ENCODE peak calls at places on chromosomes 4 and X, in four cellular contexts. One of them, this sample, is unnamed.

GRCh38 chr4:42570221-42570620 is 86.7 kb downstream of the ATP8A1 start:
- DNase-seq in HCT116: no peak
- DNase-seq in K562: no peak
- DNase-seq in H1: no peak
- DNase-seq in this sample: no peak

GRCh38 chr4:41358626-41359025 is 101.9 kb downstream of the UCHL1 start:
- DNase-seq in H1: no peak
- DNase-seq in HCT116: no peak
- DNase-seq in K562: no peak
- DNase-seq in this sample: no peak

GRCh38 chr4:78565971-78566372 is 14.4 kb downstream of the ANXA3 start:
- DNase-seq in HCT116: peak
- DNase-seq in K562: no peak
- DNase-seq in H1: no peak
- DNase-seq in this sample: peak

GRCh38 chrX:115174548-115174947 is 14.7 kb upstream of the RBMXL3 start:
- DNase-seq in H1: no peak
- DNase-seq in K562: no peak
- DNase-seq in HCT116: no peak
- DNase-seq in this sample: no peak

GRCh38 chr4:82733636-82734035 is 65.0 kb downstream of the SCD5 start:
- DNase-seq in HCT116: no peak
- DNase-seq in K562: no peak
- DNase-seq in H1: no peak
- DNase-seq in this sample: no peak

GRCh38 chr4:15955670-15956069 is 7.3 kb downstream of the FGFBP2 start:
- DNase-seq in K562: no peak
- DNase-seq in H1: no peak
- DNase-seq in HCT116: peak
- DNase-seq in this sample: no peak

GRCh38 chrX:52923781-52924241 is 26.7 kb downstream of the FAM156B start:
- DNase-seq in HCT116: no peak
- DNase-seq in H1: no peak
- DNase-seq in K562: no peak
- DNase-seq in this sample: no peak

GRCh38 chrX:83508526-83509245 is 596 bp downstream of the POU3F4 start:
- DNase-seq in HCT116: no peak
- DNase-seq in K562: no peak
- DNase-seq in H1: peak
- DNase-seq in this sample: no peak

GRCh38 chr4:71713611-71714203 is 70.2 kb downstream of the GC start:
- DNase-seq in HCT116: peak
- DNase-seq in K562: peak
- DNase-seq in H1: no peak
- DNase-seq in this sample: no peak

GRCh38 chr4:40333921-40334352 is 1.2 kb upstream of the CHRNA9 start:
- DNase-seq in HCT116: peak
- DNase-seq in H1: no peak
- DNase-seq in K562: no peak
- DNase-seq in this sample: no peak

GRCh38 chr4:165861378-165861777 is 11.7 kb upstream of the TLL1 start:
- DNase-seq in K562: no peak
- DNase-seq in H1: no peak
- DNase-seq in HCT116: no peak
- DNase-seq in this sample: no peak

GRCh38 chr4:81198151-81198550 is 16.9 kb downstream of the PRKG2 start:
- DNase-seq in H1: no peak
- DNase-seq in HCT116: no peak
- DNase-seq in K562: no peak
- DNase-seq in this sample: peak

GRCh38 chr4:5969336-5969735 is 48.9 kb downstream of the C4orf50 start:
- DNase-seq in HCT116: no peak
- DNase-seq in K562: no peak
- DNase-seq in H1: no peak
- DNase-seq in this sample: no peak
- TF ChIP-seq JUND in HCT116: no peak
- TF ChIP-seq JUND in K562: no peak
- TF ChIP-seq JUND in H1: no peak
- TF ChIP-seq JUND in this sample: no peak

GRCh38 chr4:151933122-151933827 is 172.5 kb upstream of the GATB start:
- DNase-seq in HCT116: no peak
- DNase-seq in K562: no peak
- DNase-seq in H1: peak
- DNase-seq in this sample: no peak
- TF ChIP-seq JUND in HCT116: no peak
- TF ChIP-seq JUND in K562: no peak
- TF ChIP-seq JUND in H1: no peak
- TF ChIP-seq JUND in this sample: no peak

DNA sequence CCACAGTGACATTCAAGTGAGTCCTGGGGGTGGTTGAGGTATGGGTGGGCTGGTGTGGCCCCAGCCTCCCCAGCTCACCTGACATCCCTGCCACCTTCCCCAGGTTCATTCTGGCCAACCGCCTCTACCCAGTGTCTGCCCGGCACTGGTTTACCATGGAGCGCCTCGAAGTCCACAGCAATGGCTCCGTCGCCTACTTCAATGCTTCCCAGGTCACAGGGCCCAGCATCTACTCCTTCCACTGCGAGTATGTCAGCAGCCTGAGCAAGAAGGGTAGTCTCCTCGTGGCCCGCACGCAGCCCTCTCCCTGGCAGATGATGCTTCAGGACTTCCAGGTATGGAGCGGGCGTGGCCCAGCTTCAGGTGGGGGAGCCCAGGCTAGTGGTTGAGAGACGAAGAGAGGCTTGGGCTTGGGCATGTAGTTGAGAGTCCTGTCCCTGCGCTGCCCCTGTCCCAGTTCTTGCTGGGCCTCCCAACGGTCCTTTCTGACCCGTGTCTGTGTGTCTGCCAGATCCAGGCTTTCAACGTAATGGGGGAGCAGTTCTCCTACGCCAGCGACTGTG is 1.7 kb upstream of the GDI1 start:
- DNase-seq in HCT116: no peak
- DNase-seq in K562: no peak
- DNase-seq in H1: no peak
- DNase-seq in this sample: no peak
- TF ChIP-seq JUND in HCT116: no peak
- TF ChIP-seq JUND in K562: no peak
- TF ChIP-seq JUND in H1: no peak
- TF ChIP-seq JUND in this sample: no peak

DNA sequence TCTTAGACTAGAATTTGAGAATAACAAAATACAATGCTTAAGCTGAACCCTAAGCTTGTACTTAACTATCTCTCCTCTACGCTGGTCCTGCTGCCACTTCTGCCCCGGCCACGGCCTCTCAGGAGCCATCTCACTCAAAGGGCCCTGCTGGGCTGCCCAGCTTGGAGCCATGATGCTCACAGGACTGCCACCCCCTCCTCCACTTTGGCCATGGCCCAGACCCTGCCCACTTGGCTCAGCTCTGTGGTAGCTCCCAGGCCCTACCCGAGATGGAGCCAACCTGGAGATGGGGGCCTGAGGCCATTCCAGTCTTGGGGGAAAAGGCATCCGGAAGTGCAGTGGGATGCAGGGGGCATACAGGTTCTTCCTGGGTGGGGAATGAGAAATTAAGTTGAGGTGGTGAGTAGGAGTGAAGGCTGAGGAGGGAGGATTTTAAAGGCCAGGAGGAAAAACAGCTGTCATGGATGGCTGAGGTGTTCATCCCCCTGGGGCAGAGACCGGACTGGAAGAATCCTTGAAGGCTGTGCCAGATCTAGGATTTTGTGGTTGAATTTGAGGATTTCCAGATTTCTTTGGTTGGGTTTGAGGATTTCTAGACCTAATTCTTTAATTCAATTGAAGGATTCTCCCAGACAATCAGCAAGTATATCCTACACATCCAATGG is 824 bp downstream of the SASH3 start:
- DNase-seq in HCT116: no peak
- DNase-seq in K562: no peak
- DNase-seq in H1: no peak
- DNase-seq in this sample: no peak
- TF ChIP-seq JUND in HCT116: no peak
- TF ChIP-seq JUND in K562: no peak
- TF ChIP-seq JUND in H1: no peak
- TF ChIP-seq JUND in this sample: no peak

GRCh38 chr4:90586799-90587198 is 459.6 kb downstream of the CCSER1 start:
- DNase-seq in H1: no peak
- DNase-seq in K562: no peak
- DNase-seq in HCT116: no peak
- DNase-seq in this sample: no peak

GRCh38 chr4:90580271-90580825 is 453.2 kb downstream of the CCSER1 start:
- DNase-seq in K562: no peak
- DNase-seq in H1: no peak
- DNase-seq in HCT116: no peak
- DNase-seq in this sample: no peak

GRCh38 chr4:90582087-90582486 is 454.9 kb downstream of the CCSER1 start:
- DNase-seq in K562: no peak
- DNase-seq in HCT116: no peak
- DNase-seq in H1: no peak
- DNase-seq in this sample: peak
- TF ChIP-seq JUND in K562: no peak
- TF ChIP-seq JUND in HCT116: no peak
- TF ChIP-seq JUND in H1: no peak
- TF ChIP-seq JUND in this sample: no peak

GRCh38 chrX:24005867-24006266 is 21.1 kb downstream of the KLHL15 start:
- DNase-seq in K562: peak
- DNase-seq in H1: no peak
- DNase-seq in HCT116: no peak
- DNase-seq in this sample: no peak

GRCh38 chrX:24002167-24002566 is 24.8 kb downstream of the KLHL15 start:
- DNase-seq in K562: no peak
- DNase-seq in H1: no peak
- DNase-seq in HCT116: no peak
- DNase-seq in this sample: no peak

GRCh38 chrX:24005028-24005427 is 22.0 kb downstream of the KLHL15 start:
- DNase-seq in K562: no peak
- DNase-seq in HCT116: no peak
- DNase-seq in H1: no peak
- DNase-seq in this sample: no peak

DNA sequence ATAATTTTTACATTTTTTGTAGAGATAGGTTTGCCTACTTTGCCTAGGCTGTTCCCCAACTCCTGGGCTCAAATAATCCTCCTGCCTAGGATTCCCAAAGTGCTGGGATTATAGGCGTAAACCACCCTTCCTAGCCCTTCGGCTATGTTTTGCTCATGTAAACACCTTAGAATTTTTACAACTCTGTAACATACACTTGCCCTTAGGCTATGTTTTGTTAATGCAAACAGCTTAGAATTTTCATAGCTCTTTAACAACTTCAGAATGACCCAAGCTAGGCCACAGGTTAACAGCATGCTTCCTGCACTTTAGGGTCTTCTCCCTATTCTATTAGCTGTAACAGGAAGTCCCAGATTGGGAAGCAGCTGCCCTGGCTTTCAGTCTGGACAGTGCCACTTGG is 24.2 kb downstream of the KLHL15 start:
- DNase-seq in H1: no peak
- DNase-seq in K562: no peak
- DNase-seq in HCT116: no peak
- DNase-seq in this sample: peak
- TF ChIP-seq JUND in H1: no peak
- TF ChIP-seq JUND in K562: no peak
- TF ChIP-seq JUND in HCT116: no peak
- TF ChIP-seq JUND in this sample: no peak

GRCh38 chr4:1928356-1929235 is 57.4 kb downstream of the NSD2 start:
- DNase-seq in HCT116: no peak
- DNase-seq in K562: no peak
- DNase-seq in H1: no peak
- DNase-seq in this sample: no peak
- TF ChIP-seq JUND in HCT116: no peak
- TF ChIP-seq JUND in K562: no peak
- TF ChIP-seq JUND in H1: no peak
- TF ChIP-seq JUND in this sample: no peak